ENCODE peak calls at places on chromosomes 5 and 9, in six cellular contexts. G is activated CD4-positive, CD25-positive, alpha-beta regulatory T cell; I is HS-27A; A is Daoy; C is effector memory CD4-positive, alpha-beta T cell; E is NCI-H774. B is an unnamed sample.

GRCh38 chr5:88734191-88734640 is 148.8 kb downstream of the MEF2C start:
- DNase-seq in G (no peak), I (no peak), C (no peak), E (no peak), A (no peak), B (no peak)

GRCh38 chr5:93359296-93359957 is 221.6 kb downstream of the NR2F1-AS1 start:
- DNase-seq in C (no peak), I (peak), A (peak), G (no peak), E (no peak), B (peak)

GRCh38 chr5:33319151-33319550 is 121.6 kb upstream of the TARS1 start:
- DNase-seq in G (no peak), I (no peak), C (no peak), E (no peak), A (no peak), B (no peak)

GRCh38 chr9:138071292-138071691 is 193.7 kb downstream of the CACNA1B start:
- DNase-seq in E (no peak), G (no peak), C (no peak), I (no peak), A (no peak), B (no peak)

GRCh38 chr9:134670042-134670525 is 28.5 kb downstream of the COL5A1 start:
- DNase-seq in C (no peak), G (no peak), E (no peak), A (peak), I (peak), B (peak)

GRCh38 chr5:175894805-175895204 is 23.4 kb downstream of the CPLX2 start:
- DNase-seq in A (no peak), E (no peak), G (no peak), C (no peak), I (no peak), B (no peak)

GRCh38 chr5:45035991-45036390 is 227.2 kb downstream of the MRPS30 start:
- DNase-seq in G (no peak), C (no peak), I (no peak), A (no peak), E (no peak), B (no peak)

GRCh38 chr9:19498015-19498414 is 89.2 kb downstream of the ACER2 start:
- DNase-seq in E (no peak), G (no peak), A (no peak), C (no peak), I (no peak), B (no peak)

GRCh38 chr9:136865768-136866103 is 372 bp downstream of the EDF1 start:
- DNase-seq in G (no peak), I (no peak), E (no peak), C (no peak), A (peak), B (no peak)